ENCODE peak calls at places on chromosomes 16 and 17, in seven cellular contexts. P is HCT116, O is GM23248, D is hepatocyte, N is PC-3, E is GM23338, Q is SK-N-SH. H is an unnamed sample. For H3K27me3, the result is how much of the 10 kb centered on the place peaks cover.

GRCh38 chr16:14194706-14195105 is 123.6 kb downstream of the MRTFB start:
- DNase-seq in P (no peak), O (no peak), D (no peak), N (no peak), E (no peak), Q (no peak), H (no peak)

GRCh38 chr17:54662978-54663876 is 237.4 kb upstream of the TOM1L1 start:
- DNase-seq in P (no peak), O (no peak), D (peak), N (no peak), E (peak), Q (no peak), H (peak)

GRCh38 chr17:50440172-50440837 is 14.3 kb downstream of the ACSF2 start:
- DNase-seq in P (no peak), O (no peak), D (no peak), N (peak), E (no peak), Q (no peak), H (no peak)

GRCh38 chr17:35218901-35219300 is 24.0 kb upstream of the SLFN5 start:
- DNase-seq in P (no peak), O (no peak), D (no peak), N (no peak), E (no peak), Q (no peak), H (no peak)

GRCh38 chr16:53449816-53450517 is 15.7 kb downstream of the RBL2 start:
- DNase-seq in P (no peak), O (no peak), D (no peak), N (no peak), E (no peak), Q (no peak), H (no peak)

GRCh38 chr17:50967795-50968194 is 101.6 kb upstream of the TOB1 start:
- DNase-seq in P (no peak), O (peak), D (no peak), N (no peak), E (no peak), Q (no peak), H (no peak)

GRCh38 chr17:63496177-63496576 is 19.3 kb downstream of the ACE start:
- DNase-seq in P (no peak), O (no peak), D (no peak), N (no peak), E (no peak), Q (no peak), H (no peak)

GRCh38 chr17:14301761-14302401 is 1.0 kb downstream of the HS3ST3B1 start:
- DNase-seq in P (no peak), O (peak), D (peak), N (no peak), E (no peak), Q (no peak), H (peak)

GRCh38 chr16:55207679-55208294 is 116.2 kb upstream of the IRX6 start:
- DNase-seq in P (no peak), O (no peak), D (no peak), N (no peak), E (peak), Q (peak), H (no peak)

GRCh38 chr17:27415090-27415795 is 41.0 kb upstream of the KSR1 start:
- DNase-seq in P (no peak), O (no peak), D (no peak), N (no peak), E (peak), Q (no peak), H (no peak)

GRCh38 chr17:67733371-67733770 is 15.6 kb downstream of the NOL11 start:
- DNase-seq in P (no peak), O (no peak), D (no peak), N (no peak), E (peak), Q (no peak), H (no peak)

GRCh38 chr17:33137411-33137810 is 145.8 kb downstream of the SPACA3 start:
- DNase-seq in P (no peak), O (no peak), D (no peak), N (no peak), E (no peak), Q (no peak), H (no peak)

GRCh38 chr16:68257251-68257905 is 6.9 kb upstream of the SLC7A6 start:
- DNase-seq in P (no peak), O (peak), D (no peak), N (peak), E (no peak), Q (no peak), H (no peak)

GRCh38 chr17:68693466-68693865 is 92.3 kb upstream of the FAM20A start:
- DNase-seq in P (no peak), O (no peak), D (no peak), N (no peak), E (no peak), Q (no peak), H (no peak)

GRCh38 chr17:77476920-77477805 is 336.4 kb downstream of the SEC14L1 start:
- DNase-seq in P (no peak), O (peak), D (peak), N (peak), E (no peak), Q (peak), H (no peak)

GRCh38 chr16:69724981-69725479 is 1.3 kb downstream of the NQO1 start:
- DNase-seq in P (no peak), O (peak), D (no peak), N (no peak), E (peak), Q (no peak), H (no peak)

GRCh38 chr17:28125530-28126382 is 83.3 kb downstream of the NLK start:
- DNase-seq in P (no peak), O (no peak), D (no peak), N (no peak), E (no peak), Q (no peak), H (no peak)

GRCh38 chr17:42784361-42784760 is 4.0 kb downstream of the WNK4 start:
- DNase-seq in P (no peak), O (no peak), D (no peak), N (no peak), E (no peak), Q (no peak), H (no peak)

GRCh38 chr16:4261557-4262172 is 11.2 kb downstream of the TFAP4 start:
- DNase-seq in P (peak), O (peak), D (peak), N (peak), E (peak), Q (peak), H (peak)

GRCh38 chr17:9905902-9906301 is 831 bp upstream of the RCVRN start:
- DNase-seq in P (peak), O (peak), D (peak), N (peak), E (peak), Q (peak), H (peak)

GRCh38 chr17:6019959-6020358 is 50.2 kb upstream of the WSCD1 start:
- DNase-seq in P (no peak), O (no peak), D (no peak), N (no peak), E (no peak), Q (no peak), H (no peak)

GRCh38 chr17:29973005-29973404 is 31.6 kb downstream of the EFCAB5 start:
- DNase-seq in P (no peak), O (no peak), D (no peak), N (no peak), E (no peak), Q (no peak), H (no peak)

GRCh38 chr17:20234266-20234665 is 225.1 kb downstream of the SPECC1 start:
- DNase-seq in P (no peak), O (no peak), D (no peak), N (no peak), E (no peak), Q (no peak), H (no peak)

DNA sequence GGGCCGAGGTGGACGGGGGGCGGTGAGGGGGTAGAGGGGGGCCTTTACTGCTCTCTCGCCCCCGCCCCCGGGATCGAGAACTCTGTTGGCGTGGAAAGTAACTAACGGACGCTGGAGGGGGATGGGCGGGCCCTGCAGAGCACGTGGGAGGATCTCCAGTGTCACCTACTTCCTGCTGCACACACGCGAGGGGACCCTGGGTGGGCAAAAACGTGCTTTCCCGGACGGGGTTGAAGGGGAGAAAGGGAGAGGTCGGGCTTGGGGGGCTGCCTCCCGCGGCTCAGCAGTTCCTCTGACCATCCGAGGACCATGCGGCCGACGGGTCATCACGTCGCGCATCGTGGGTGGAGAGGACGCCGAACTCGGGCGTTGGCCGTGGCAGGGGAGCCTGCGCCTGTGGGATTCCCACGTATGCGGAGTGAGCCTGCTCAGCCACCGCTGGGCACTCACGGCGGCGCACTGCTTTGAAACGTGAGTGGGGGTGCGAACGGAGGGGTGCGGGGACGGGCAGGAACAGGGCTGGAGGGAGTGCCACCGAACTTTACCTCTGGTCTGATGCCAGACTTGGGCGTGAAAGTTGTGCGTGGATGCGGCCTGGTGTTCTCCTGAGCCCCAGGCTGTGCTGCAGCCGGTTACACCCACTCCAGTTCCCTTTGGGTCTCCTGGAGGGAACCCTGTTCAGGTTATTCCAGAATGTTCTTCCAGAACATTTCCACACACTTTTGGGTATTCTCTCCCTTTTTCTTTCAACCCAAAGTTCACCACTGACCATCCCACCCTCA is 650 bp downstream of the PRSS21 start:
- DNase-seq in P (no peak), O (no peak), D (no peak), N (no peak), E (no peak), Q (no peak), H (no peak)
- H3K27me3 ChIP-seq in P (under half), O (under half), D (under half), N (under half), E (under half), Q (under half), H (under half)

GRCh38 chr16:56558024-56558747 is 6.7 kb upstream of the MT4 start:
- DNase-seq in P (no peak), O (peak), D (no peak), N (peak), E (no peak), Q (peak), H (no peak)
- TF ChIP-seq EZH2phosphoT487 in P (no peak), O (no peak), D (no peak), N (no peak), E (no peak), Q (no peak), H (no peak)

GRCh38 chr16:20750558-20750957 is 8.9 kb upstream of the THUMPD1 start:
- DNase-seq in P (no peak), O (no peak), D (no peak), N (no peak), E (no peak), Q (no peak), H (no peak)
- H3K27me3 ChIP-seq in P (under half), O (under half), D (under half), N (under half), E (under half), Q (under half), H (under half)

GRCh38 chr17:2378905-2379304 is 22.0 kb downstream of the MNT start:
- DNase-seq in P (no peak), O (no peak), D (no peak), N (no peak), E (no peak), Q (no peak), H (no peak)
- TF ChIP-seq EZH2phosphoT487 in P (no peak), O (no peak), D (no peak), N (no peak), E (no peak), Q (no peak), H (no peak)

DNA sequence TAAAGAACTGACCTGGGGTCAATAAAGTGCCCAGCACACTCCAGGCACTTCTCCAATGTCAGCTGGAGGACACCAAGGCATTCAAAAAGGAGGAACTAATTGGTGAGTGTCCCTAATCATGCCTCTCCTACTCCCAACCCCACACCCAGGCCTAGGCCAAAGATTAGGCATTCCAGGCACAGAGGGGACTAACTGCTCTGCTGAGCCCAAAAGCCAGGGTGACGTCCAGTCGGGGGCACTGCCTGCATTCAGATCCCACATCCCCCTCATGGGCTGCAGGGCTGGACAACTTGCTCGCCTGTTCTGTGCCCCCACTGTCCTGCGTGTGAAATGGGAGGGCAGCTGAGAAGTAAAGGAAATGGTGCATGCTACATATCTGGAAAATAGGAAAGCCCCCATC is 115.4 kb downstream of the DYNLRB2 start:
- DNase-seq in P (no peak), O (no peak), D (no peak), N (no peak), E (no peak), Q (no peak), H (no peak)
- H3K27me3 ChIP-seq in P (under half), O (under half), D (under half), N (under half), E (under half), Q (under half), H (under half)

GRCh38 chr17:48961516-48962233 is 6.7 kb downstream of the GIP start:
- DNase-seq in P (no peak), O (peak), D (peak), N (peak), E (peak), Q (no peak), H (peak)

GRCh38 chr17:48960834-48961515 is 7.4 kb downstream of the GIP start:
- DNase-seq in P (no peak), O (peak), D (peak), N (no peak), E (peak), Q (no peak), H (peak)
- TF ChIP-seq EZH2phosphoT487 in P (no peak), O (no peak), D (no peak), N (no peak), E (no peak), Q (no peak), H (no peak)

DNA sequence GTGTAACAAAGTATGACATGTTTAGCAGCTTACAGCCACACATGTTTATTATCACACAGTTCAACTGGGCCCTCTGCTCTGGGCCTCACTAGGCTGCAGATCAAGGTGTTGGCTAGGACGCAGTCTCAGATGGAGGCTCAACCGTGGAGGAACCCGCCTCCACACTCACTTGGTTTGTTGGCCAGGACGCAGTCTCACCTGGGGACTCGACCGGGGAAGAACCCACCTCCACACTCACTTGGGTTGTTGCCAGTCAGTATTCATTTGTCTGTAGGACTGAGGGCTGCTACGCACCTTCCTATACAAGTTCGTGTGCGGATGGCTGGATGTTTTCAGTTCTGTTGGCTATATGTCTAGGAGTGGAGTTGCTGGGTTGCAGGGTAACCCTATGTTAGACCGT is 240.7 kb upstream of the CIBAR2 start:
- DNase-seq in P (no peak), O (no peak), D (no peak), N (no peak), E (no peak), Q (no peak), H (no peak)
- H3K27me3 ChIP-seq in P (under half), O (under half), D (under half), N (under half), E (under half), Q (under half), H (under half)

DNA sequence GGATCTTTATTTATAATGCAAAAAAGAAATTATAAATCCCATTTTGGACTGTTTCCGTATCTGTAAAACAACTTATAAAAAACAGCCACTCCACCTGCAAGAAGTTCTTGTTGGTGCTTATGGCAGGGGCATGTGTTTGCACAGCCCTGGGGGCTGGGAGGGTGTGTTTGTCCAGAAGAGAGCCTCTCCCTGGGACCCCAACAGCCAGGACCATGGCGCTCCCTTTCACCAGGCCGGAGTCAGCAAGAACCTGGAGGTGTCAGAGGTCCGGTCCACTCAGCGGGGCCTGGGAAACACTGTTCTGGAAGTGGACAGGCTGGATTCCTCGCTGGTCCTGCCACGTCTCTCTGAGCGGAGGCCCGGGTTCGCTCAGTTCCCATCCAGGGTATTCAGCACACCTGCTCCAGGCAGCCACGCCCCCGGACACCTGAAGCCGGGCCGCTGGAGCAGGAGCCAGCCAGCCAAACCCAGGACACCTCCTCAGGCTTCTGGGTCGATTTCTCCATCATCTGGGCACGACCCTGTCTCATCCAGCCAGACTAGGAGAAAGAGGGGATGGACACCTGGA is 18.9 kb upstream of the GINS2 start:
- DNase-seq in P (no peak), O (no peak), D (no peak), N (no peak), E (no peak), Q (no peak), H (no peak)
- TF ChIP-seq EZH2phosphoT487 in P (no peak), O (no peak), D (no peak), N (no peak), E (no peak), Q (no peak), H (no peak)